ENCODE peak calls at places on chromosomes 6 and 20, in eight cellular contexts. One of them, this sample, is unnamed. For H3K36me3, the result is how much of the 10 kb centered on the place peaks cover.

GRCh38 chr6:21831531-21832291 is 238.2 kb downstream of the SOX4 start:
- DNase-seq in ovary: no peak
- DNase-seq in hepatocyte: no peak
- DNase-seq in MM.1S: no peak
- DNase-seq in mesendoderm: no peak
- DNase-seq in neural progenitor cell: peak
- DNase-seq in heart right ventricle: no peak
- DNase-seq in PC-3: no peak
- DNase-seq in this sample: no peak

GRCh38 chr6:41162687-41163418 is at the start of gene TREM2:
- DNase-seq in neural progenitor cell: no peak
- DNase-seq in hepatocyte: no peak
- DNase-seq in mesendoderm: no peak
- DNase-seq in MM.1S: no peak
- DNase-seq in ovary: no peak
- DNase-seq in PC-3: no peak
- DNase-seq in heart right ventricle: no peak
- DNase-seq in this sample: no peak

GRCh38 chr20:59019217-59019616 is at the start of gene TUBB1:
- DNase-seq in ovary: no peak
- DNase-seq in PC-3: no peak
- DNase-seq in hepatocyte: no peak
- DNase-seq in heart right ventricle: no peak
- DNase-seq in MM.1S: no peak
- DNase-seq in mesendoderm: no peak
- DNase-seq in neural progenitor cell: no peak
- DNase-seq in this sample: no peak

GRCh38 chr20:3670511-3670910 is 7.3 kb upstream of the GFRA4 start:
- DNase-seq in heart right ventricle: no peak
- DNase-seq in PC-3: peak
- DNase-seq in ovary: no peak
- DNase-seq in mesendoderm: no peak
- DNase-seq in neural progenitor cell: peak
- DNase-seq in MM.1S: no peak
- DNase-seq in hepatocyte: no peak
- DNase-seq in this sample: no peak

GRCh38 chr6:34742094-34742493 is 15.2 kb upstream of the SNRPC start:
- DNase-seq in ovary: no peak
- DNase-seq in neural progenitor cell: no peak
- DNase-seq in PC-3: peak
- DNase-seq in mesendoderm: no peak
- DNase-seq in hepatocyte: no peak
- DNase-seq in MM.1S: no peak
- DNase-seq in heart right ventricle: no peak
- DNase-seq in this sample: no peak

GRCh38 chr6:136533487-136533886 is 16.7 kb downstream of the MAP7 start:
- DNase-seq in mesendoderm: no peak
- DNase-seq in neural progenitor cell: no peak
- DNase-seq in hepatocyte: no peak
- DNase-seq in heart right ventricle: no peak
- DNase-seq in ovary: no peak
- DNase-seq in PC-3: no peak
- DNase-seq in MM.1S: no peak
- DNase-seq in this sample: no peak

GRCh38 chr6:147000545-147001488 is 203.4 kb upstream of the STXBP5 start:
- DNase-seq in ovary: no peak
- DNase-seq in MM.1S: no peak
- DNase-seq in PC-3: no peak
- DNase-seq in mesendoderm: no peak
- DNase-seq in heart right ventricle: no peak
- DNase-seq in hepatocyte: peak
- DNase-seq in neural progenitor cell: no peak
- DNase-seq in this sample: no peak

GRCh38 chr6:2862712-2863174 is 21.1 kb upstream of the SERPINB1 start:
- DNase-seq in MM.1S: peak
- DNase-seq in ovary: no peak
- DNase-seq in neural progenitor cell: no peak
- DNase-seq in PC-3: no peak
- DNase-seq in heart right ventricle: no peak
- DNase-seq in mesendoderm: no peak
- DNase-seq in hepatocyte: no peak
- DNase-seq in this sample: no peak

GRCh38 chr20:57025666-57026065 is 240.8 kb downstream of the BMP7 start:
- DNase-seq in PC-3: no peak
- DNase-seq in ovary: no peak
- DNase-seq in mesendoderm: no peak
- DNase-seq in MM.1S: no peak
- DNase-seq in hepatocyte: no peak
- DNase-seq in neural progenitor cell: no peak
- DNase-seq in heart right ventricle: no peak
- DNase-seq in this sample: no peak

GRCh38 chr6:53961679-53962370 is 149.4 kb upstream of the MLIP start:
- DNase-seq in ovary: no peak
- DNase-seq in hepatocyte: peak
- DNase-seq in mesendoderm: peak
- DNase-seq in MM.1S: no peak
- DNase-seq in neural progenitor cell: peak
- DNase-seq in heart right ventricle: no peak
- DNase-seq in PC-3: peak
- DNase-seq in this sample: no peak

GRCh38 chr6:130098317-130098716 is 79.9 kb downstream of the L3MBTL3 start:
- DNase-seq in neural progenitor cell: no peak
- DNase-seq in hepatocyte: no peak
- DNase-seq in mesendoderm: no peak
- DNase-seq in MM.1S: no peak
- DNase-seq in heart right ventricle: no peak
- DNase-seq in PC-3: peak
- DNase-seq in ovary: no peak
- DNase-seq in this sample: no peak

GRCh38 chr20:59835448-59836395 is 97.7 kb downstream of the SYCP2 start:
- DNase-seq in ovary: peak
- DNase-seq in neural progenitor cell: peak
- DNase-seq in mesendoderm: peak
- DNase-seq in MM.1S: no peak
- DNase-seq in PC-3: peak
- DNase-seq in hepatocyte: peak
- DNase-seq in heart right ventricle: peak
- DNase-seq in this sample: no peak

GRCh38 chr6:44972710-44973109 is 355.4 kb upstream of the RUNX2 start:
- DNase-seq in heart right ventricle: no peak
- DNase-seq in neural progenitor cell: no peak
- DNase-seq in ovary: no peak
- DNase-seq in MM.1S: no peak
- DNase-seq in mesendoderm: peak
- DNase-seq in PC-3: no peak
- DNase-seq in hepatocyte: no peak
- DNase-seq in this sample: no peak

GRCh38 chr20:50245561-50246366 is 55.1 kb downstream of the CEBPB start:
- DNase-seq in PC-3: peak
- DNase-seq in mesendoderm: no peak
- DNase-seq in heart right ventricle: no peak
- DNase-seq in ovary: no peak
- DNase-seq in hepatocyte: peak
- DNase-seq in neural progenitor cell: no peak
- DNase-seq in MM.1S: no peak
- DNase-seq in this sample: no peak

GRCh38 chr6:163260111-163260895 is 154.2 kb upstream of the QKI start:
- DNase-seq in mesendoderm: peak
- DNase-seq in MM.1S: no peak
- DNase-seq in hepatocyte: peak
- DNase-seq in heart right ventricle: peak
- DNase-seq in ovary: no peak
- DNase-seq in neural progenitor cell: peak
- DNase-seq in PC-3: no peak
- DNase-seq in this sample: no peak

GRCh38 chr6:18263561-18264337 is 581 bp downstream of the DEK start:
- DNase-seq in MM.1S: peak
- DNase-seq in PC-3: peak
- DNase-seq in heart right ventricle: peak
- DNase-seq in hepatocyte: peak
- DNase-seq in neural progenitor cell: no peak
- DNase-seq in ovary: peak
- DNase-seq in mesendoderm: no peak
- DNase-seq in this sample: no peak

DNA sequence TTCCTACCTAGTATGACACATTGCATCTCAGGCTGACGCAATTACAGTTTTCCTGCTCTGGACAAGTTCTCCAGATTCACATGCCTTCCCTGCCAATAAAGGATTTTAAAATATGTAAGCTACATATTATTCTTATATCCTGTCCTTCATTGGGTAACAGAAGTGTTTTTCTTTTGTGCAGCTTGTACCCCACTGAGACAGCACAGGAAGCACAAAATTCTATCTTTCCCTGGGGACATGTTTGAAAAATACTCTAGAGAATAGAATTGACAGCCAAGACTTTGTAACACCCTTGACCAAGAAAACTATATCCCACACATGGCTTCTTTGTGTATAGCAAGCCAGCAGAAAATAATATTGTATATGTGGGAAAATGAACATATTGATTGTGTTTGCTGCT is 456.7 kb downstream of the MAFB start:
- DNase-seq in MM.1S: no peak
- DNase-seq in mesendoderm: no peak
- DNase-seq in PC-3: no peak
- DNase-seq in ovary: no peak
- DNase-seq in hepatocyte: no peak
- DNase-seq in heart right ventricle: no peak
- DNase-seq in neural progenitor cell: no peak
- DNase-seq in this sample: no peak
- H3K36me3 ChIP-seq in MM.1S: under half
- H3K36me3 ChIP-seq in mesendoderm: under half
- H3K36me3 ChIP-seq in PC-3: under half
- H3K36me3 ChIP-seq in ovary: under half
- H3K36me3 ChIP-seq in hepatocyte: under half
- H3K36me3 ChIP-seq in heart right ventricle: under half
- H3K36me3 ChIP-seq in neural progenitor cell: under half
- H3K36me3 ChIP-seq in this sample: under half

GRCh38 chr6:106477158-106477557 is 116.6 kb downstream of the CRYBG1 start:
- DNase-seq in MM.1S: no peak
- DNase-seq in ovary: no peak
- DNase-seq in heart right ventricle: no peak
- DNase-seq in hepatocyte: no peak
- DNase-seq in PC-3: no peak
- DNase-seq in mesendoderm: no peak
- DNase-seq in neural progenitor cell: no peak
- DNase-seq in this sample: no peak
- H3K36me3 ChIP-seq in MM.1S: under half
- H3K36me3 ChIP-seq in ovary: under half
- H3K36me3 ChIP-seq in heart right ventricle: under half
- H3K36me3 ChIP-seq in hepatocyte: under half
- H3K36me3 ChIP-seq in PC-3: under half
- H3K36me3 ChIP-seq in mesendoderm: under half
- H3K36me3 ChIP-seq in neural progenitor cell: under half
- H3K36me3 ChIP-seq in this sample: under half

DNA sequence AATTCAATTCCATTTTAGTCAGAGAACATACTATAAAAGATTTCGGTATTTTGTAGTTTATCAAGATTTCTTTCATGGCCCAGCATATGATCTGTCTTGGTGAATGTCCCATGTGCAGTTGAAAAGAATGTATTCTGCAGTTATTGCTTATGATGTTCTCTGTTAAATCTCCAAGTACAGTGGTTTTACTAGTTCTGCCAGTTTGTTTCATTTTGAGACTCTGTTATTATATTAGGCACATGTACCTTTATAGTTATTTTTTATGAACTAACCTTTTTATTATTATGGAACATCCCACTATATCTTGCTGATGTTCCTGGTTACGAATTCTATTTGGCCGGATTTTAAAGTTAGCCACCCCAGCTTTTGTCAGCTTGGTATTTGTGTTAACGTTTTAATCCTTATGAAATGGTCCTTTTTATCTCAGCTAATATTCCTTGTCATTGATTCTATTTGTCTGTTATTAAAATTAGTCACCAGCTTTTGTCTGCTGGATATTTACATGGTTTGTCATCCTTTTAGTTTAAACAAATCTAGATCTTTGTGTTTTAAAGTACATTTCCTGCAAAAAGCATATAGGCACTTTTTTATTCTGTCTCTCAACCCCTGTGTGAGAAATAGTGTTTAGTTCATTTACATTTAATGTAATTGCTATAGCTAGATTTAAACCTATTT is 48.9 kb downstream of the VTA1 start:
- DNase-seq in MM.1S: no peak
- DNase-seq in PC-3: peak
- DNase-seq in ovary: no peak
- DNase-seq in neural progenitor cell: no peak
- DNase-seq in heart right ventricle: no peak
- DNase-seq in mesendoderm: no peak
- DNase-seq in hepatocyte: no peak
- DNase-seq in this sample: no peak
- H3K36me3 ChIP-seq in MM.1S: under half
- H3K36me3 ChIP-seq in PC-3: under half
- H3K36me3 ChIP-seq in ovary: under half
- H3K36me3 ChIP-seq in neural progenitor cell: under half
- H3K36me3 ChIP-seq in heart right ventricle: under half
- H3K36me3 ChIP-seq in mesendoderm: under half
- H3K36me3 ChIP-seq in hepatocyte: under half
- H3K36me3 ChIP-seq in this sample: under half

GRCh38 chr20:41123636-41124035 is 13.7 kb upstream of the PLCG1 start:
- DNase-seq in MM.1S: no peak
- DNase-seq in heart right ventricle: no peak
- DNase-seq in mesendoderm: no peak
- DNase-seq in PC-3: no peak
- DNase-seq in ovary: no peak
- DNase-seq in neural progenitor cell: no peak
- DNase-seq in hepatocyte: no peak
- DNase-seq in this sample: no peak

GRCh38 chr20:41125530-41126457 is 11.5 kb upstream of the PLCG1 start:
- DNase-seq in hepatocyte: no peak
- DNase-seq in mesendoderm: no peak
- DNase-seq in PC-3: no peak
- DNase-seq in heart right ventricle: no peak
- DNase-seq in ovary: no peak
- DNase-seq in MM.1S: no peak
- DNase-seq in neural progenitor cell: no peak
- DNase-seq in this sample: no peak

GRCh38 chr20:41131594-41132387 is 5.6 kb upstream of the PLCG1 start:
- DNase-seq in ovary: no peak
- DNase-seq in MM.1S: no peak
- DNase-seq in neural progenitor cell: no peak
- DNase-seq in PC-3: no peak
- DNase-seq in mesendoderm: no peak
- DNase-seq in hepatocyte: no peak
- DNase-seq in heart right ventricle: no peak
- DNase-seq in this sample: no peak

GRCh38 chr20:41124451-41125094 is 12.8 kb upstream of the PLCG1 start:
- DNase-seq in mesendoderm: no peak
- DNase-seq in hepatocyte: peak
- DNase-seq in neural progenitor cell: no peak
- DNase-seq in ovary: no peak
- DNase-seq in heart right ventricle: no peak
- DNase-seq in MM.1S: no peak
- DNase-seq in PC-3: no peak
- DNase-seq in this sample: no peak

DNA sequence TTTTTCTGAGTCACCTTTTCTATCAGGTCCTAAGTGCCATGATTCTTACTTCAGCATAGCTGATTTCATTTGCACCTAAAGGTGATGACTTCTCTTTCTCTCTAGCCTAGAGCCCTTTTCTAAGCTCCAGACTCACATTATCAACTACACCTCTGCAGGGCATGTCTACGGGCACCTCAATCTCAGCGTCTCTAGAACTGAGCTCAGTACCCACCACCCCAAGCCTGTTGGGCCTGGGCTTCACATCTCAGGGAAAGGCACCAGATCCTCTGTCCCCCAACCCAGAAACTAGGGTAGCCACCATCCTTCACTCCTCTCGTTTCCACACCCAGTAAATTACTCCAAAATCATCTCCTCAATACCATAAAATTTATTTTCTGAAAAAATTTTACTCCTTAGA is 10.6 kb upstream of the PLCG1 start:
- DNase-seq in hepatocyte: no peak
- DNase-seq in ovary: no peak
- DNase-seq in PC-3: no peak
- DNase-seq in MM.1S: no peak
- DNase-seq in mesendoderm: no peak
- DNase-seq in neural progenitor cell: no peak
- DNase-seq in heart right ventricle: no peak
- DNase-seq in this sample: no peak
- H3K36me3 ChIP-seq in hepatocyte: under half
- H3K36me3 ChIP-seq in ovary: under half
- H3K36me3 ChIP-seq in PC-3: under half
- H3K36me3 ChIP-seq in MM.1S: under half
- H3K36me3 ChIP-seq in mesendoderm: under half
- H3K36me3 ChIP-seq in neural progenitor cell: under half
- H3K36me3 ChIP-seq in heart right ventricle: half or more
- H3K36me3 ChIP-seq in this sample: under half